ENCODE peak calls at places on chromosome 14, in seven cellular contexts. T, G, D, W, M, F and N are unnamed samples.

GRCh38 chr14:32648434-32648833 is 290.2 kb upstream of the NPAS3 start:
- DNase-seq in T (peak), G (no peak), D (no peak), W (no peak), M (no peak), F (no peak), N (peak)

GRCh38 chr14:56273949-56274348 is 155.7 kb downstream of the PELI2 start:
- DNase-seq in T (peak), G (no peak), D (no peak), W (no peak), M (no peak), F (no peak), N (no peak)

GRCh38 chr14:76917759-76918175 is 91.6 kb downstream of the LRRC74A start:
- DNase-seq in T (peak), G (peak), D (no peak), W (no peak), M (no peak), F (peak), N (no peak)

GRCh38 chr14:92692822-92693226 is 55.6 kb downstream of the LGMN start:
- DNase-seq in T (no peak), G (peak), D (no peak), W (no peak), M (no peak), F (peak), N (no peak)

GRCh38 chr14:71148627-71149026 is 241.4 kb downstream of the PCNX1 start:
- DNase-seq in T (no peak), G (no peak), D (no peak), W (no peak), M (no peak), F (no peak), N (no peak)

GRCh38 chr14:59190372-59190771 is 1.9 kb downstream of the DAAM1 start:
- DNase-seq in T (no peak), G (peak), D (no peak), W (peak), M (no peak), F (no peak), N (peak)

GRCh38 chr14:100825691-100826331 is at the start of gene MEG3:
- DNase-seq in T (peak), G (peak), D (no peak), W (no peak), M (no peak), F (peak), N (peak)

GRCh38 chr14:35121887-35122695 is at the start of the genes PPP2R3C and PRORP:
- DNase-seq in T (peak), G (peak), D (peak), W (peak), M (peak), F (peak), N (peak)

GRCh38 chr14:100298551-100299237 is 7.5 kb downstream of the SLC25A29 start:
- DNase-seq in T (no peak), G (no peak), D (no peak), W (no peak), M (no peak), F (no peak), N (no peak)

GRCh38 chr14:104341532-104342434 is 203.4 kb downstream of the KIF26A start:
- DNase-seq in T (peak), G (peak), D (no peak), W (no peak), M (peak), F (no peak), N (no peak)

GRCh38 chr14:66511849-66512248 is 3.9 kb downstream of the GPHN start:
- DNase-seq in T (no peak), G (no peak), D (no peak), W (no peak), M (no peak), F (no peak), N (no peak)

GRCh38 chr14:70882771-70883492 is 24.3 kb upstream of the PCNX1 start:
- DNase-seq in T (peak), G (peak), D (no peak), W (no peak), M (no peak), F (no peak), N (peak)

GRCh38 chr14:99936056-99936455 is 129.2 kb upstream of the EVL start:
- DNase-seq in T (peak), G (no peak), D (no peak), W (no peak), M (no peak), F (no peak), N (no peak)

GRCh38 chr14:22850944-22851790 is 14.8 kb downstream of the MMP14 start:
- DNase-seq in T (peak), G (peak), D (no peak), W (no peak), M (no peak), F (peak), N (peak)

GRCh38 chr14:23120405-23121251 is 1.6 kb upstream of the CEBPE start:
- DNase-seq in T (peak), G (peak), D (peak), W (peak), M (peak), F (peak), N (peak)

GRCh38 chr14:99447739-99448138 is 32.9 kb downstream of the SETD3 start:
- DNase-seq in T (no peak), G (no peak), D (no peak), W (no peak), M (no peak), F (no peak), N (no peak)

GRCh38 chr14:50311974-50312733 is at the start of the genes DMAC2L and L2HGDH:
- DNase-seq in T (peak), G (peak), D (peak), W (peak), M (peak), F (peak), N (peak)
- TF ChIP-seq CTCF in T (no peak), G (peak), D (no peak), W (peak), M (no peak), F (no peak), N (peak)

GRCh38 chr14:45201908-45202307 is 51.1 kb downstream of the MIS18BP1 start:
- DNase-seq in T (peak), G (no peak), D (no peak), W (no peak), M (no peak), F (no peak), N (peak)
- TF ChIP-seq CTCF in T (peak), G (no peak), D (no peak), W (no peak), M (no peak), F (no peak), N (peak)

DNA sequence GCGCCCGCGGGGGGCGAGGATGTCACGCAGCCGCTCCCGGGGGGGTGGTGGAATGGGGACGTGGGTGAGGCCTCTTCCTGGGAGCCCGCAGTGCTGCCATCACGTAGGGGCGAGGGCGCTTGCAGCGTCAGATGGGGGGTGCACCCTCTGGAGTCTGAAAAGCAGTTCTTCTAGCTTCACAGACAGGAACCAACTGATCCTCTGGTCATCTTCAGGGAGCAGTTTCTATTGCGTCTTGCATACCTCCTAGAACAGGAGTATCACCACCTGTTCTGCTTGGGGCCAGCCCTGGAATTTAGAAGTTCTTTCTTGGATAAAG is 36.9 kb upstream of the PRIMA1 start:
- DNase-seq in T (no peak), G (no peak), D (no peak), W (no peak), M (no peak), F (no peak), N (no peak)
- TF ChIP-seq CTCF in T (no peak), G (no peak), D (no peak), W (no peak), M (no peak), F (no peak), N (no peak)

GRCh38 chr14:95387826-95388445 is 68.2 kb upstream of the CLMN start:
- DNase-seq in T (no peak), G (no peak), D (no peak), W (no peak), M (no peak), F (no peak), N (no peak)

GRCh38 chr14:95389471-95390011 is 69.8 kb upstream of the CLMN start:
- DNase-seq in T (peak), G (peak), D (no peak), W (no peak), M (no peak), F (peak), N (no peak)

GRCh38 chr14:95388699-95389098 is 69.0 kb upstream of the CLMN start:
- DNase-seq in T (peak), G (no peak), D (no peak), W (no peak), M (no peak), F (no peak), N (no peak)

GRCh38 chr14:95385701-95386100 is 66.0 kb upstream of the CLMN start:
- DNase-seq in T (no peak), G (no peak), D (no peak), W (no peak), M (no peak), F (no peak), N (no peak)

DNA sequence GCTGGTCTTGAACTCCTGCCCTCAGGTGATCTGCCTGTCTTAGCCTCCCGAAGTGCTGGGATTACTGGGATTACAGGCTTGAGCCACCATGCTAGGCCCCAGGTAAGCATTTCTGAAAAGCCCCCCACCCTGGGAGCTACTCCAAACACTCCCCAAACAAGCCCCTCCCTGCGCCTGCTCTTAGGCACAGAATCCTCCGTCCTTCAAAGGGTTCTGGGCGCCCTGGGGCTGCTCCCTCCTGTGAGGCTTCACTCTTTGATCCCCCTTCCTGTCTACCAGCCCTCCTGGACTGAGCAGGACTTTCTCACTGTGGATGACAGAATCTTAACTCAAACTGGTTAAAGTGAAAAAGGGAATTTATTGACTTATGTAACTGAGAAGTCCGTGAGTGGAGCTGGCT is 66.8 kb upstream of the CLMN start:
- DNase-seq in T (no peak), G (no peak), D (no peak), W (no peak), M (no peak), F (no peak), N (no peak)
- TF ChIP-seq CTCF in T (no peak), G (no peak), D (no peak), W (no peak), M (no peak), F (no peak), N (no peak)

GRCh38 chr14:89775161-89775560 is 179.4 kb downstream of the EFCAB11 start:
- DNase-seq in T (no peak), G (no peak), D (no peak), W (no peak), M (no peak), F (no peak), N (no peak)

GRCh38 chr14:89767861-89768268 is 186.7 kb downstream of the EFCAB11 start:
- DNase-seq in T (peak), G (peak), D (peak), W (peak), M (no peak), F (no peak), N (peak)

GRCh38 chr14:89771251-89771650 is 183.3 kb downstream of the EFCAB11 start:
- DNase-seq in T (peak), G (no peak), D (no peak), W (no peak), M (no peak), F (no peak), N (no peak)

GRCh38 chr14:89773151-89773550 is 181.4 kb downstream of the EFCAB11 start:
- DNase-seq in T (no peak), G (no peak), D (no peak), W (no peak), M (no peak), F (no peak), N (no peak)

DNA sequence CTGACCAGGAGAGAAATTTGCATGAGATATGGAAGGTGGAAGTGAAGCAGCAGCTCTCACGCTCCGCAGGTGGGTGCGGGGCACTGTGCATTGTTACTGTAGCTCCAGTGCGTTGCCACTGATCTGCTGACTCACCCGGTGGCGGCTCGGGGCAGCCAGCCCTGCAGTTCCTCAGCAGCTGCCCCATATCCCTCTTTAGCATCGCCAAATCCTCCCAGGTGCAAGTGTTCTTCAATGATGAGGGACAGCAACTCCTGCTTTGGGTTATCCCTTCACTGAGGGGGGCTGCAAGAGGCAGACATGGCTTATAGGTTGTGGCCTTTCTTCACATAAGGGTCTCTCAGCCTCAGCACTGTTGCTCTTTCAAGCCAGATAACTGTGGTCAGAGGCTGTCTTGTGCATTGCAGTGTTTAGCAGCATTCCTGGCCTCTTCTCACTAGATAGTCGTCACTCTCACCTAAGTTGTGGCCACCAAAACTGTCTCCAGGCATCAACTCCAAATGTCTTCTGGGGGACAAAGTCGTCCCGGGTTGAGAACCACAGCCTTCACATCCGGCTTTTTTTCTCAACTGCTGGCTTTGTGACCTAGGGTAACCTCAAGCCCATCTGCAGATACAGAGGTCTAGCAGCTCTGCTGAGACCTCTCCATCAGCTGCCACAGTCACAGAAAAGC is 180.8 kb downstream of the EFCAB11 start:
- DNase-seq in T (peak), G (peak), D (peak), W (peak), M (no peak), F (no peak), N (no peak)
- TF ChIP-seq CTCF in T (no peak), G (no peak), D (no peak), W (no peak), M (no peak), F (no peak), N (no peak)

DNA sequence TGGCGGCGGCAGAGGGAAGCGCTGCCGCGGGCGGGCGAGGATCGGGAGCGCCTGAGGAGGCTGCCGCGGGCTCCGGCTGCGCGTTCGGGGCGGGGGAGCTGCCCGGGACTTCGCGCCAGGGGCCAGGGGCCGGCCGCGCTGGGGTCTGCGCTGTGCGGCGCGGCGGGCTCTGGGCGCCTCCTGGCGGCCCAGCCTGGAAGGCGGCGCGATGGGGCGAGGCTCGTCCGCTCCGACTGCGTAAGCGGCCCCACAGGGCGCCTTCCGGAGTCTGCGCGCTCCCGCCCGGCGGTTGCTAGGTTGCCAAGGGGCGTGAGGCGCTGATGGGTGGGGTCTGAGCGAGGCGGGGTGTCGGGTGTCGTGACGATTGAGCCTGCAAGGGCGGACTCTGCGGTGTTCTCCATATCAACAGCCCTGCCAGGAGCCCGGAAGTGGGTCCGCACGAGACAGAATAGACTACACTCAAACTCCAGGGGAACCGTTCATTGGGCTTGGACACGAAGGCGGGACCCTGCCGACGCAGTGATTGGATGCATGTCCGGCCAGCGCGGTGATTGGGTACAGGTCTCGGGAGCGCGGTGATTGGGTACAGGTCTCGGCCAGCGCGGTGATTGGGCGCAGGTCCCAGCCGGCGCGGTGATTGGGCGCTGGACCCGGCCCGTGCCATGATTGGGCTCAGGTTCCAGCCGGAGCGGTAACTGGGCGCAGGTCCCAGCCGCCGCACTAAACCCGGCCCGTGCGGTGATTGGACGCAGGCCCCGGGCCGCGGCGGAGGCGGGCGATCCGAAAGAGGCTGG is at the start of gene TEDC1:
- DNase-seq in T (peak), G (peak), D (peak), W (peak), M (peak), F (peak), N (peak)
- TF ChIP-seq CTCF in T (peak), G (peak), D (peak), W (peak), M (peak), F (peak), N (peak)

DNA sequence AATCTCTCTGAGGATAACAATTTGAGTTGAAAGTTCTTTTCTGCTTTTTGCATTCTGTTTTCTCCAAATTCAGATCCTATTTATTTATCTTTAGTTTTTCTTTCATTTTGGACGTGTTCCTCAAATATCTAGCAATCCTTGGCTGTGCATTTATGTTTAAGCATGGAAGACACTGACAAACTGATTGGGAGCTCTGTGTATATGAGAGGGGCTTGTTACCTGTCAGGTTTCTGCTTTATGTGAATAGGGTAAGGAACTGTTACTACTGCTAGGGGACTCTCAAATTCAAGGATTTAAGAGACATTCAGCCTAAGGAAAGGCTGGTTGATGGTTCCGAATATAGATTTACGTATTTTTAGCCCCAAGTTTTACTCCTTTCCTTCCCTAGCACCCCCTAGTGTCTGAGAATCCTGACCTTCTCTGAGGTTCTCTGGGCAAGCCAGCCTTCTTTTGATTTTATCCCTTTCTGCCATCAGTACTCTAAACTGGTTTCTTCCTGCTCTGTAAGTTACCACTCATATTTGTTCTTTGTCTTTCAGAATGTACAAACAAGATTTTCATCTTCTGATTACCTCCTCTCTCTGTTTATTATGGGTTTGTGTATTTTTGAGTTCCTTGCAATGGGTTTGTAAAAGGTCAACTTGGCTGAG is 30.5 kb downstream of the YLPM1 start:
- DNase-seq in T (peak), G (no peak), D (no peak), W (no peak), M (no peak), F (no peak), N (peak)
- TF ChIP-seq CTCF in T (peak), G (no peak), D (no peak), W (no peak), M (no peak), F (peak), N (peak)